ENCODE peak calls at places on chromosomes 12 and 14, in seven cellular contexts. One of them, this sample, is unnamed.

GRCh38 chr14:28765907-28766504 is 581 bp upstream of the FOXG1 start:
- DNase-seq in HCT116: no peak
- DNase-seq in CD8-positive, alpha-beta T cell: no peak
- DNase-seq in IMR-90: no peak
- DNase-seq in fibroblast of villous mesenchyme: no peak
- DNase-seq in tibial artery: no peak
- DNase-seq in HFF-Myc: no peak
- DNase-seq in this sample: no peak

GRCh38 chr12:65121049-65121955 is at the start of gene WIF1:
- DNase-seq in HCT116: no peak
- DNase-seq in CD8-positive, alpha-beta T cell: no peak
- DNase-seq in IMR-90: no peak
- DNase-seq in fibroblast of villous mesenchyme: no peak
- DNase-seq in tibial artery: no peak
- DNase-seq in HFF-Myc: no peak
- DNase-seq in this sample: no peak

GRCh38 chr12:30188602-30189326 is 405.0 kb upstream of the TMTC1 start:
- DNase-seq in HCT116: no peak
- DNase-seq in CD8-positive, alpha-beta T cell: no peak
- DNase-seq in IMR-90: no peak
- DNase-seq in fibroblast of villous mesenchyme: no peak
- DNase-seq in tibial artery: no peak
- DNase-seq in HFF-Myc: no peak
- DNase-seq in this sample: no peak

GRCh38 chr12:65536876-65537661 is 258.6 kb downstream of the MSRB3 start:
- DNase-seq in HCT116: peak
- DNase-seq in CD8-positive, alpha-beta T cell: no peak
- DNase-seq in IMR-90: peak
- DNase-seq in fibroblast of villous mesenchyme: peak
- DNase-seq in tibial artery: peak
- DNase-seq in HFF-Myc: peak
- DNase-seq in this sample: peak

GRCh38 chr12:121579981-121580868 is 598 bp downstream of the KDM2B start:
- DNase-seq in HCT116: no peak
- DNase-seq in CD8-positive, alpha-beta T cell: peak
- DNase-seq in IMR-90: peak
- DNase-seq in fibroblast of villous mesenchyme: peak
- DNase-seq in tibial artery: peak
- DNase-seq in HFF-Myc: no peak
- DNase-seq in this sample: no peak

GRCh38 chr12:92470608-92471021 is 232.2 kb upstream of the PLEKHG7 start:
- DNase-seq in HCT116: no peak
- DNase-seq in CD8-positive, alpha-beta T cell: no peak
- DNase-seq in IMR-90: peak
- DNase-seq in fibroblast of villous mesenchyme: no peak
- DNase-seq in tibial artery: no peak
- DNase-seq in HFF-Myc: no peak
- DNase-seq in this sample: no peak

GRCh38 chr14:33509927-33510535 is 440.8 kb downstream of the EGLN3 start:
- DNase-seq in HCT116: no peak
- DNase-seq in CD8-positive, alpha-beta T cell: no peak
- DNase-seq in IMR-90: no peak
- DNase-seq in fibroblast of villous mesenchyme: peak
- DNase-seq in tibial artery: no peak
- DNase-seq in HFF-Myc: no peak
- DNase-seq in this sample: peak

GRCh38 chr12:110794623-110795280 is 52.0 kb upstream of the CCDC63 start:
- DNase-seq in HCT116: no peak
- DNase-seq in CD8-positive, alpha-beta T cell: no peak
- DNase-seq in IMR-90: no peak
- DNase-seq in fibroblast of villous mesenchyme: peak
- DNase-seq in tibial artery: no peak
- DNase-seq in HFF-Myc: peak
- DNase-seq in this sample: no peak

GRCh38 chr12:110545812-110546211 is 37.3 kb downstream of the PPTC7 start:
- DNase-seq in HCT116: no peak
- DNase-seq in CD8-positive, alpha-beta T cell: no peak
- DNase-seq in IMR-90: peak
- DNase-seq in fibroblast of villous mesenchyme: no peak
- DNase-seq in tibial artery: no peak
- DNase-seq in HFF-Myc: no peak
- DNase-seq in this sample: no peak

GRCh38 chr12:49924847-49925246 is 21.1 kb upstream of the FAIM2 start:
- DNase-seq in HCT116: no peak
- DNase-seq in CD8-positive, alpha-beta T cell: no peak
- DNase-seq in IMR-90: no peak
- DNase-seq in fibroblast of villous mesenchyme: no peak
- DNase-seq in tibial artery: no peak
- DNase-seq in HFF-Myc: no peak
- DNase-seq in this sample: no peak

GRCh38 chr14:69281450-69282169 is 21.7 kb downstream of the GALNT16 start:
- DNase-seq in HCT116: no peak
- DNase-seq in CD8-positive, alpha-beta T cell: no peak
- DNase-seq in IMR-90: peak
- DNase-seq in fibroblast of villous mesenchyme: no peak
- DNase-seq in tibial artery: no peak
- DNase-seq in HFF-Myc: no peak
- DNase-seq in this sample: no peak

GRCh38 chr12:30594509-30594908 is 101.2 kb downstream of the IPO8 start:
- DNase-seq in HCT116: no peak
- DNase-seq in CD8-positive, alpha-beta T cell: no peak
- DNase-seq in IMR-90: no peak
- DNase-seq in fibroblast of villous mesenchyme: no peak
- DNase-seq in tibial artery: no peak
- DNase-seq in HFF-Myc: no peak
- DNase-seq in this sample: no peak

GRCh38 chr14:73613046-73613383 is 698 bp downstream of the ACOT6 start:
- DNase-seq in HCT116: no peak
- DNase-seq in CD8-positive, alpha-beta T cell: no peak
- DNase-seq in IMR-90: no peak
- DNase-seq in fibroblast of villous mesenchyme: no peak
- DNase-seq in tibial artery: no peak
- DNase-seq in HFF-Myc: no peak
- DNase-seq in this sample: no peak

GRCh38 chr12:29752121-29752520 is 31.6 kb downstream of the TMTC1 start:
- DNase-seq in HCT116: no peak
- DNase-seq in CD8-positive, alpha-beta T cell: no peak
- DNase-seq in IMR-90: peak
- DNase-seq in fibroblast of villous mesenchyme: no peak
- DNase-seq in tibial artery: no peak
- DNase-seq in HFF-Myc: no peak
- DNase-seq in this sample: no peak

GRCh38 chr12:45039757-45040156 is 11.1 kb downstream of the DBX2 start:
- DNase-seq in HCT116: no peak
- DNase-seq in CD8-positive, alpha-beta T cell: no peak
- DNase-seq in IMR-90: no peak
- DNase-seq in fibroblast of villous mesenchyme: no peak
- DNase-seq in tibial artery: no peak
- DNase-seq in HFF-Myc: no peak
- DNase-seq in this sample: no peak

GRCh38 chr14:36835145-36835544 is 173.5 kb downstream of the PAX9 start:
- DNase-seq in HCT116: no peak
- DNase-seq in CD8-positive, alpha-beta T cell: no peak
- DNase-seq in IMR-90: no peak
- DNase-seq in fibroblast of villous mesenchyme: no peak
- DNase-seq in tibial artery: no peak
- DNase-seq in HFF-Myc: no peak
- DNase-seq in this sample: no peak

GRCh38 chr12:108495054-108495453 is 20.0 kb upstream of the FICD start:
- DNase-seq in HCT116: peak
- DNase-seq in CD8-positive, alpha-beta T cell: no peak
- DNase-seq in IMR-90: peak
- DNase-seq in fibroblast of villous mesenchyme: peak
- DNase-seq in tibial artery: no peak
- DNase-seq in HFF-Myc: no peak
- DNase-seq in this sample: no peak

GRCh38 chr14:24042733-24043132 is 9.1 kb upstream of the CARMIL3 start:
- DNase-seq in HCT116: no peak
- DNase-seq in CD8-positive, alpha-beta T cell: no peak
- DNase-seq in IMR-90: no peak
- DNase-seq in fibroblast of villous mesenchyme: no peak
- DNase-seq in tibial artery: no peak
- DNase-seq in HFF-Myc: no peak
- DNase-seq in this sample: no peak

GRCh38 chr12:99695050-99695449 is 47.5 kb downstream of the GARIN6 start:
- DNase-seq in HCT116: no peak
- DNase-seq in CD8-positive, alpha-beta T cell: no peak
- DNase-seq in IMR-90: no peak
- DNase-seq in fibroblast of villous mesenchyme: no peak
- DNase-seq in tibial artery: no peak
- DNase-seq in HFF-Myc: no peak
- DNase-seq in this sample: no peak

GRCh38 chr12:44972746-44973421 is 78.0 kb downstream of the DBX2 start:
- DNase-seq in HCT116: peak
- DNase-seq in CD8-positive, alpha-beta T cell: no peak
- DNase-seq in IMR-90: no peak
- DNase-seq in fibroblast of villous mesenchyme: peak
- DNase-seq in tibial artery: no peak
- DNase-seq in HFF-Myc: no peak
- DNase-seq in this sample: no peak

GRCh38 chr12:122889658-122890561 is 6.0 kb downstream of the VPS37B start:
- DNase-seq in HCT116: no peak
- DNase-seq in CD8-positive, alpha-beta T cell: no peak
- DNase-seq in IMR-90: no peak
- DNase-seq in fibroblast of villous mesenchyme: no peak
- DNase-seq in tibial artery: no peak
- DNase-seq in HFF-Myc: no peak
- DNase-seq in this sample: no peak

GRCh38 chr12:122895290-122895689 is 634 bp downstream of the VPS37B start:
- DNase-seq in HCT116: no peak
- DNase-seq in CD8-positive, alpha-beta T cell: no peak
- DNase-seq in IMR-90: no peak
- DNase-seq in fibroblast of villous mesenchyme: no peak
- DNase-seq in tibial artery: no peak
- DNase-seq in HFF-Myc: no peak
- DNase-seq in this sample: no peak

GRCh38 chr12:122893208-122894151 is 2.4 kb downstream of the VPS37B start:
- DNase-seq in HCT116: no peak
- DNase-seq in CD8-positive, alpha-beta T cell: no peak
- DNase-seq in IMR-90: no peak
- DNase-seq in fibroblast of villous mesenchyme: no peak
- DNase-seq in tibial artery: no peak
- DNase-seq in HFF-Myc: no peak
- DNase-seq in this sample: no peak

GRCh38 chr12:122894173-122895121 is 1.5 kb downstream of the VPS37B start:
- DNase-seq in HCT116: no peak
- DNase-seq in CD8-positive, alpha-beta T cell: no peak
- DNase-seq in IMR-90: no peak
- DNase-seq in fibroblast of villous mesenchyme: no peak
- DNase-seq in tibial artery: no peak
- DNase-seq in HFF-Myc: no peak
- DNase-seq in this sample: no peak

DNA sequence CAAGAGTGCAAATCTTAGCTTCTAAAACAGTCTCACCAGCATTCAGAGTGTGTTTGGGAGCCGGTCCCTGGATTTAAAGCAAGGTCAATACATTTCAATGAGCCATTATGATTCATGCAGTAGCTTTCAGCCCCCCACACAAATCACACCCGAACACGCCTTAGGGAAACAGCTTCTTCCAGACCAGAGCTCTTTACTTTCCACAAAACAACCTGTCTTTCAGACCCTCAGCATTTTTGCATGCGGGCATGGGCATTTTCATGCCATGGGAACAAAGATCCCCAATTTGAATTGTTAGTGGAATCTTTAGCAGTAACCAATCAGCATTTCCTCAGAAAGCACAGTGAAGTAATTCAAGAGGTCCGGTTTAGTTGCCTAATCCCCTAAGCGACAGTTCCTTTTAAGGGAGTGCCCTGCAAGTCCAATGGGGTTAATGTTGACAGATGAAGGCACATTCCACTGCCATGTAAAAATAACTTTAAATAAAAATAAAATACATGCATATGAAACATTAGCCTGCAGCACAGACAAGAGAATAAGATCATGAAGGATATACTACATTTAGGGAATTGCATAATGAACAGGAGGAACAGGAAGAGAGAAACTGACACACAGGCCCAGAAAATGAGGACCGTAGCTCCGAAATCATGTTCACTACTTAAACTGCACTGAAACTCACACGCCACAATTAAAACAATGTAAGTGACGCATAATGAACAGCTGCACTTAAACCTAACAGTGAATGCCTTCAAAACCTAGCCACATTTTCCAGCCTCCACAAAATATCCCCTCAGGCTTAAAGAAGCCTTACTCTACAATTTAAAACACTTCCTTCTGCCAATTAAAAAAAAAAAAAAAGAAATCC is 4.0 kb downstream of the VPS37B start:
- DNase-seq in HCT116: no peak
- DNase-seq in CD8-positive, alpha-beta T cell: no peak
- DNase-seq in IMR-90: peak
- DNase-seq in fibroblast of villous mesenchyme: peak
- DNase-seq in tibial artery: no peak
- DNase-seq in HFF-Myc: no peak
- DNase-seq in this sample: peak
- H3K4me3 ChIP-seq in HCT116: peak
- H3K4me3 ChIP-seq in CD8-positive, alpha-beta T cell: no peak
- H3K4me3 ChIP-seq in IMR-90: peak
- H3K4me3 ChIP-seq in fibroblast of villous mesenchyme: peak
- H3K4me3 ChIP-seq in tibial artery: peak
- H3K4me3 ChIP-seq in HFF-Myc: peak
- H3K4me3 ChIP-seq in this sample: peak

DNA sequence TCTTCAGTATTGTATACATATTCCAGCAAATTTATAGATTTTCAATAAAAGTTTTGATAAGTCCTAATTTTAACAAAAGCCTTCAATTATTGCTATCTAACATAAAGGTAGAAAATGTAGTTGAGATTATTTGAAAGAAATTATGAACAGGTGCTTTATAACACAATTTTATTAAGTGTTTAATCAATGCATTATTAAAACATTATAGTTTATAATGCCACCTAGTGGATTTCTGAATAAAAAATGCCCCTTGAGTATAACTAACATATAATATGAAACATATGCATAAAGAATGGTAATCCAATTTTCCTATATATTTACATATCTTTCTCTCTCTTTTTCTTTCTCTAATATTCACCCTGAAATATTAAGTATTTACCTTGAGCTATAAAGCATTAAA is 515.3 kb downstream of the SLC6A15 start:
- DNase-seq in HCT116: no peak
- DNase-seq in CD8-positive, alpha-beta T cell: no peak
- DNase-seq in IMR-90: no peak
- DNase-seq in fibroblast of villous mesenchyme: peak
- DNase-seq in tibial artery: no peak
- DNase-seq in HFF-Myc: no peak
- DNase-seq in this sample: no peak
- TF ChIP-seq CTCF in HCT116: peak
- TF ChIP-seq CTCF in CD8-positive, alpha-beta T cell: no peak
- TF ChIP-seq CTCF in IMR-90: peak
- TF ChIP-seq CTCF in fibroblast of villous mesenchyme: peak
- TF ChIP-seq CTCF in tibial artery: no peak
- TF ChIP-seq CTCF in HFF-Myc: no peak
- TF ChIP-seq CTCF in this sample: no peak

GRCh38 chr12:52884526-52885293 is 20.2 kb downstream of the KRT8 start:
- DNase-seq in HCT116: no peak
- DNase-seq in CD8-positive, alpha-beta T cell: peak
- DNase-seq in IMR-90: peak
- DNase-seq in fibroblast of villous mesenchyme: peak
- DNase-seq in tibial artery: peak
- DNase-seq in HFF-Myc: no peak
- DNase-seq in this sample: no peak
- H3K4me3 ChIP-seq in HCT116: no peak
- H3K4me3 ChIP-seq in CD8-positive, alpha-beta T cell: no peak
- H3K4me3 ChIP-seq in IMR-90: no peak
- H3K4me3 ChIP-seq in fibroblast of villous mesenchyme: no peak
- H3K4me3 ChIP-seq in tibial artery: no peak
- H3K4me3 ChIP-seq in HFF-Myc: no peak
- H3K4me3 ChIP-seq in this sample: no peak

GRCh38 chr12:79162948-79163347 is 298.4 kb downstream of the SYT1 start:
- DNase-seq in HCT116: no peak
- DNase-seq in CD8-positive, alpha-beta T cell: no peak
- DNase-seq in IMR-90: no peak
- DNase-seq in fibroblast of villous mesenchyme: no peak
- DNase-seq in tibial artery: no peak
- DNase-seq in HFF-Myc: no peak
- DNase-seq in this sample: no peak
- TF ChIP-seq CTCF in HCT116: no peak
- TF ChIP-seq CTCF in CD8-positive, alpha-beta T cell: no peak
- TF ChIP-seq CTCF in IMR-90: no peak
- TF ChIP-seq CTCF in fibroblast of villous mesenchyme: no peak
- TF ChIP-seq CTCF in tibial artery: no peak
- TF ChIP-seq CTCF in HFF-Myc: no peak
- TF ChIP-seq CTCF in this sample: no peak

This sample was measured in astrocyte of the cerebellum.